ENCODE peak calls at places on chromosomes 2 and 18, in four cellular contexts. F is stomach, J is neuronal stem cell, U is psoas muscle. T is an unnamed sample. For H3K4me1 and H3K36me3, the result is how much of the 10 kb centered on the place peaks cover.

GRCh38 chr2:42127425-42128424 is 41.4 kb upstream of the EML4 start:
- DNase-seq in F (no peak), J (no peak), U (no peak), T (no peak)

GRCh38 chr2:174603280-174603679 is 5.7 kb upstream of the WIPF1 start:
- DNase-seq in F (peak), J (peak), U (peak), T (peak)

GRCh38 chr2:65430515-65431416 is 1.6 kb downstream of the SPRED2 start:
- DNase-seq in F (peak), J (peak), U (peak), T (peak)

GRCh38 chr2:159497256-159497655 is 119.1 kb downstream of the BAZ2B start:
- DNase-seq in F (no peak), J (no peak), U (no peak), T (no peak)

GRCh38 chr18:22558945-22559385 is 141.2 kb upstream of the CTAGE1 start:
- DNase-seq in F (peak), J (no peak), U (peak), T (peak)

GRCh38 chr2:6069354-6069753 is 377.2 kb downstream of the SOX11 start:
- DNase-seq in F (no peak), J (no peak), U (no peak), T (no peak)

GRCh38 chr18:11074879-11075278 is 74.5 kb downstream of the PIEZO2 start:
- DNase-seq in F (no peak), J (no peak), U (no peak), T (no peak)

GRCh38 chr2:240624950-240625621 is at the start of gene GPR35:
- DNase-seq in F (peak), J (no peak), U (peak), T (peak)

GRCh38 chr2:27185331-27186026 is 26.4 kb upstream of the ATRAID start:
- DNase-seq in F (peak), J (no peak), U (peak), T (peak)

GRCh38 chr2:27184115-27184514 is 27.7 kb upstream of the ATRAID start:
- DNase-seq in F (no peak), J (no peak), U (no peak), T (no peak)

GRCh38 chr2:27178469-27178868 is 29.7 kb downstream of the TCF23 start:
- DNase-seq in F (no peak), J (no peak), U (no peak), T (no peak)

GRCh38 chr2:27179344-27180000 is 30.7 kb downstream of the TCF23 start:
- DNase-seq in F (no peak), J (no peak), U (no peak), T (no peak)

GRCh38 chr2:27182346-27182745 is 29.5 kb upstream of the ATRAID start:
- DNase-seq in F (no peak), J (no peak), U (no peak), T (no peak)
- H3K27ac ChIP-seq in F (peak), J (no peak), U (no peak), T (peak)

DNA sequence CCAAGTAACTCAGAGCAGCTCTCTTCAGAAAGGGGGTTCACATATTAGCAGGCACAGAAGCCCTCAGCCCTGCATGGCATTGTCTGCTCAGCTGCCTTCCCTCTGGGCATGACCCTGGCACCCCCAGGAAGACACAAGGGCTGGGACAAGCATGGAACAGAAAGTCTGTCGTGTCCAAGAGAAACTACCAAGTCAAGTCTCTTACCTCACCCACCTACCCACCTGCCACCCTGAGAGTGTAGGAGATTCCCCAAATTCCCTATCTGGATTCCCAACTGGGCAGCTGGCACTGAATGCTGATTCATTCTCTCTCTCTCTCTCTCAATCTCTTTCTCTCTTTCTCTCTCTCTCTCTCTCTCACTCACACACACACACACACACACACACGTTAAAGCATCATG is 21.6 kb downstream of the SMAD7 start:
- DNase-seq in F (no peak), J (no peak), U (no peak), T (no peak)
- H3K4me1 ChIP-seq in F (half or more), J (under half), U (half or more), T (half or more)

GRCh38 chr2:102446936-102447335 is 24.0 kb downstream of the IL18RAP start:
- DNase-seq in F (no peak), J (no peak), U (no peak), T (no peak)

GRCh38 chr2:102439065-102439695 is 16.2 kb downstream of the IL18RAP start:
- DNase-seq in F (no peak), J (no peak), U (no peak), T (no peak)

GRCh38 chr2:102442967-102443828 is 20.2 kb downstream of the IL18RAP start:
- DNase-seq in F (no peak), J (no peak), U (no peak), T (no peak)

GRCh38 chr2:102449370-102449974 is 23.6 kb upstream of the SLC9A4 start:
- DNase-seq in F (peak), J (no peak), U (no peak), T (no peak)

DNA sequence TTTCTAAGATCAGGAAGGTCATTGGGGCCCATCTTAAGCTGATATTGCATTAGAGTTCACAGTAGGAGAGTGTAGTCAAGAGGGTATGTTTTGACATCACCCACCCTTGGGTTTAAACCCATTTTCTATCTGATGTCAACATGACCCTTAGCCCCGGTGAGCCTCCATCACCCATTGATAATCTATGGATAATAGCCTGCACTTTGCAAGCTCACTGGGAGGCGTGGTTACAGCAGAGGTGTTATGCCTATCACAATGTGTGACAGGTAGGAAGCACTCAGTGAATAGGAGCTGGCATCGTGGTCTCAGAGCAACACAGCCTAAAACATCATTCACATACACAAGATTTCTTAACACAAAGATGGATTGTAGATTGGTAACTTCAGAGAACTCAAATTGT is 21.3 kb downstream of the IL18RAP start:
- DNase-seq in F (no peak), J (no peak), U (no peak), T (no peak)
- H3K36me3 ChIP-seq in F (under half), J (under half), U (under half), T (under half)

GRCh38 chr2:130837811-130838565 is 1.3 kb downstream of the ARHGEF4 start:
- DNase-seq in F (no peak), J (no peak), U (peak), T (no peak)
- H3K27ac ChIP-seq in F (no peak), J (no peak), U (no peak), T (no peak)

GRCh38 chr18:58865009-58865345 is 300 bp downstream of the ZNF532 start:
- DNase-seq in F (no peak), J (no peak), U (no peak), T (no peak)
- H3K4me1 ChIP-seq in F (half or more), J (under half), U (half or more), T (under half)

GRCh38 chr18:9542924-9543323 is 67.6 kb downstream of the RALBP1 start:
- DNase-seq in F (no peak), J (no peak), U (no peak), T (no peak)
- H3K36me3 ChIP-seq in F (half or more), J (under half), U (under half), T (under half)

DNA sequence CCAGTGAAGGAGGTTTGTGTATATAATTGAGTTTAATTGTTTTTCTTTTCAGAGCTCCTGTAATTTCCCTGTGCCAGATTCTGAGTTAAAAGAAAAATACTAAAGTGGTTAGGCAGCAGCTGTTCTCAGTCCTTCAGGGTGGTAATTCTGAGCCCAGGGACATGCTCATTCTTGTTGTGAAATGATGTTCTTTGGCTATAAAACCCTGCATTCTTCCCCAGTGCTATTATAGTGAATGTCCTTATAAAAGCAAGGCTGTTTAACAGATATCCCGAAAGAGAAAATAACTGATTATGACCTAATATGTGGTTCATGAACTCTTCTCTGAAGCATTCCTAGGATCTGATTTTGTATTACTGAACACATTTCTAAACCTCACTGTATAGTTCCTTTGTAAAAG is 34.0 kb downstream of the ADAM23 start:
- DNase-seq in F (no peak), J (no peak), U (no peak), T (no peak)
- H3K27ac ChIP-seq in F (no peak), J (no peak), U (no peak), T (no peak)

GRCh38 chr2:10427568-10427975 is 20.6 kb downstream of the ODC1 start:
- DNase-seq in F (no peak), J (no peak), U (no peak), T (no peak)
- H3K4me1 ChIP-seq in F (under half), J (under half), U (under half), T (under half)

DNA sequence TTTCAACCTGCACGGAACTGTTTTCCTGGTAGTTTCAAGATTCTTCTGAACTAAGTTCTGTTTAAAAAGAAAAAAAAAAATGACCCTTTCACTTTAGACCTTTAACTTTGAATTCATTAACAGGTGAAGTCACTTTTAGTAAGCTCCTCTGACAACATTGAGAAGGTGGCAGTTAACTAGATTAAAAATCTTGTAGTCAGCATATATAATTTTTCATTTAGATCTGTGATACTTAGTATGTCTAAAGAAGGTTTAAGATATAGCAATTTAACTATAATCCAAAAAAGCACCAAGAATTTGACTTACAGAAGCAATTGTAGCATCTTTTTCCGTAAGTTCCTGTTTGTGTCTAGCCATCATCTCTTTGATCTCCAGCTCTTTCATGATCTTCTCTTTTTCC is 45.4 kb downstream of the SLC66A3 start:
- DNase-seq in F (no peak), J (no peak), U (no peak), T (no peak)
- H3K36me3 ChIP-seq in F (half or more), J (half or more), U (half or more), T (half or more)

GRCh38 chr2:189267925-189268579 is 88.5 kb upstream of the COL5A2 start:
- DNase-seq in F (no peak), J (no peak), U (no peak), T (no peak)
- H3K27ac ChIP-seq in F (no peak), J (no peak), U (no peak), T (peak)

T was measured in ascending aorta.